ENCODE peak calls at places on chromosomes 3 and 15, in seven cellular contexts. J, Z, O, X, W, C and H are unnamed samples.

GRCh38 chr3:157104521-157104920 is 55.4 kb downstream of the CCNL1 start:
- DNase-seq in J (no peak), X (no peak), C (peak), W (no peak), O (no peak), Z (no peak), H (no peak)

GRCh38 chr15:93107646-93108045 is 18.6 kb upstream of the RGMA start:
- DNase-seq in X (no peak), C (no peak), W (no peak), J (no peak), O (no peak), Z (no peak), H (no peak)

GRCh38 chr3:59818033-59818936 is 768.5 kb upstream of the CFAP20DC start:
- DNase-seq in W (peak), O (peak), Z (peak), J (no peak), C (peak), X (peak), H (no peak)

GRCh38 chr15:47872208-47872607 is 154.9 kb downstream of the SEMA6D start:
- DNase-seq in J (no peak), C (no peak), W (no peak), O (no peak), X (no peak), Z (no peak), H (no peak)

GRCh38 chr3:172256101-172256687 is 192.1 kb downstream of the GHSR start:
- DNase-seq in X (peak), C (peak), J (no peak), Z (no peak), W (peak), O (no peak), H (no peak)

GRCh38 chr3:162170581-162170980 is 674.0 kb downstream of the OTOL1 start:
- DNase-seq in J (no peak), C (no peak), Z (no peak), X (no peak), W (no peak), O (no peak), H (no peak)

GRCh38 chr3:114464548-114464947 is 170.7 kb downstream of the TIGIT start:
- DNase-seq in O (no peak), X (no peak), W (no peak), Z (no peak), C (no peak), J (no peak), H (no peak)

GRCh38 chr15:101413239-101413638 is 76.3 kb downstream of the PCSK6 start:
- DNase-seq in X (no peak), Z (no peak), C (no peak), J (no peak), O (no peak), W (no peak), H (no peak)

GRCh38 chr3:165103616-165104015 is 25.3 kb upstream of the SI start:
- DNase-seq in O (no peak), J (no peak), Z (no peak), W (no peak), X (no peak), C (no peak), H (no peak)

GRCh38 chr3:196518999-196519737 is 4.0 kb upstream of the SMCO1 start:
- DNase-seq in Z (peak), J (peak), X (peak), W (peak), O (no peak), C (no peak), H (peak)